ENCODE peak calls at places on chromosome 10, in nine cellular contexts. One of them, this sample, is unnamed.
A peak's percentile ranks its signal among the peaks of the same experiment; 100 is the strongest.

GRCh38 chr10:113052076-113052830 is 102.2 kb downstream of the TCF7L2 start:
- DNase-seq in ACHN: peak; percentile 26
- DNase-seq in upper lobe of right lung: no peak
- DNase-seq in GM06990: no peak
- DNase-seq in effector memory CD4-positive, alpha-beta T cell: no peak
- DNase-seq in GM10248: no peak
- DNase-seq in cardiac muscle cell: no peak
- DNase-seq in LoVo: no peak
- DNase-seq in stimulated activated naive B cell treated with anti-CD40 and anti-IgM and Interleukin-4, amounts not matched to agents 10 μg/mL and 1 μg/mL and 100 μg/mL, for 72 hours: no peak
- DNase-seq in this sample: no peak

GRCh38 chr10:21330628-21331020 is 194.9 kb downstream of the SKIDA1 start:
- DNase-seq in GM10248: no peak
- DNase-seq in LoVo: no peak
- DNase-seq in upper lobe of right lung: no peak
- DNase-seq in effector memory CD4-positive, alpha-beta T cell: no peak
- DNase-seq in GM06990: no peak
- DNase-seq in cardiac muscle cell: no peak
- DNase-seq in ACHN: no peak
- DNase-seq in stimulated activated naive B cell treated with anti-CD40 and anti-IgM and Interleukin-4, amounts not matched to agents 10 μg/mL and 1 μg/mL and 100 μg/mL, for 72 hours: no peak
- DNase-seq in this sample: no peak

GRCh38 chr10:35459449-35459847 is 123.1 kb downstream of the CCNY start:
- DNase-seq in GM06990: no peak
- DNase-seq in GM10248: no peak
- DNase-seq in ACHN: no peak
- DNase-seq in effector memory CD4-positive, alpha-beta T cell: no peak
- DNase-seq in upper lobe of right lung: no peak
- DNase-seq in stimulated activated naive B cell treated with anti-CD40 and anti-IgM and Interleukin-4, amounts not matched to agents 10 μg/mL and 1 μg/mL and 100 μg/mL, for 72 hours: no peak
- DNase-seq in LoVo: no peak
- DNase-seq in cardiac muscle cell: no peak
- DNase-seq in this sample: no peak

GRCh38 chr10:129274928-129275474 is 192.0 kb upstream of the MGMT start:
- DNase-seq in LoVo: no peak
- DNase-seq in stimulated activated naive B cell treated with anti-CD40 and anti-IgM and Interleukin-4, amounts not matched to agents 10 μg/mL and 1 μg/mL and 100 μg/mL, for 72 hours: no peak
- DNase-seq in cardiac muscle cell: no peak
- DNase-seq in ACHN: no peak
- DNase-seq in upper lobe of right lung: no peak
- DNase-seq in GM10248: no peak
- DNase-seq in GM06990: no peak
- DNase-seq in effector memory CD4-positive, alpha-beta T cell: no peak
- DNase-seq in this sample: no peak

GRCh38 chr10:114388275-114388674 is 16.0 kb downstream of the AFAP1L2 start:
- DNase-seq in effector memory CD4-positive, alpha-beta T cell: no peak
- DNase-seq in stimulated activated naive B cell treated with anti-CD40 and anti-IgM and Interleukin-4, amounts not matched to agents 10 μg/mL and 1 μg/mL and 100 μg/mL, for 72 hours: peak; percentile 58
- DNase-seq in upper lobe of right lung: no peak
- DNase-seq in ACHN: no peak
- DNase-seq in GM10248: peak; percentile 63
- DNase-seq in cardiac muscle cell: no peak
- DNase-seq in GM06990: peak; percentile 51
- DNase-seq in LoVo: no peak
- DNase-seq in this sample: no peak

GRCh38 chr10:119129721-119130120 is 25.8 kb downstream of the DENND10 start:
- DNase-seq in LoVo: no peak
- DNase-seq in ACHN: no peak
- DNase-seq in GM10248: no peak
- DNase-seq in upper lobe of right lung: no peak
- DNase-seq in cardiac muscle cell: no peak
- DNase-seq in GM06990: no peak
- DNase-seq in stimulated activated naive B cell treated with anti-CD40 and anti-IgM and Interleukin-4, amounts not matched to agents 10 μg/mL and 1 μg/mL and 100 μg/mL, for 72 hours: no peak
- DNase-seq in effector memory CD4-positive, alpha-beta T cell: no peak
- DNase-seq in this sample: no peak

GRCh38 chr10:96292971-96293909 is 11.0 kb upstream of the DNTT start:
- DNase-seq in GM06990: peak; percentile 56
- DNase-seq in ACHN: peak; percentile 68
- DNase-seq in stimulated activated naive B cell treated with anti-CD40 and anti-IgM and Interleukin-4, amounts not matched to agents 10 μg/mL and 1 μg/mL and 100 μg/mL, for 72 hours: no peak
- DNase-seq in LoVo: peak; percentile 64
- DNase-seq in upper lobe of right lung: no peak
- DNase-seq in effector memory CD4-positive, alpha-beta T cell: no peak
- DNase-seq in cardiac muscle cell: peak; percentile 59
- DNase-seq in GM10248: peak; percentile 49
- DNase-seq in this sample: peak; percentile 46

GRCh38 chr10:124315599-124316270 is 103.0 kb downstream of the OAT start:
- DNase-seq in LoVo: no peak
- DNase-seq in GM10248: no peak
- DNase-seq in cardiac muscle cell: no peak
- DNase-seq in ACHN: no peak
- DNase-seq in stimulated activated naive B cell treated with anti-CD40 and anti-IgM and Interleukin-4, amounts not matched to agents 10 μg/mL and 1 μg/mL and 100 μg/mL, for 72 hours: no peak
- DNase-seq in upper lobe of right lung: no peak
- DNase-seq in effector memory CD4-positive, alpha-beta T cell: no peak
- DNase-seq in GM06990: no peak
- DNase-seq in this sample: no peak

GRCh38 chr10:100138921-100139496 is 46.8 kb downstream of the ERLIN1 start:
- DNase-seq in GM10248: no peak
- DNase-seq in GM06990: no peak
- DNase-seq in stimulated activated naive B cell treated with anti-CD40 and anti-IgM and Interleukin-4, amounts not matched to agents 10 μg/mL and 1 μg/mL and 100 μg/mL, for 72 hours: no peak
- DNase-seq in cardiac muscle cell: no peak
- DNase-seq in effector memory CD4-positive, alpha-beta T cell: no peak
- DNase-seq in ACHN: no peak
- DNase-seq in LoVo: no peak
- DNase-seq in upper lobe of right lung: no peak
- DNase-seq in this sample: no peak

GRCh38 chr10:88848499-88848898 is 3.1 kb downstream of the ANKRD22 start:
- DNase-seq in GM06990: no peak
- DNase-seq in stimulated activated naive B cell treated with anti-CD40 and anti-IgM and Interleukin-4, amounts not matched to agents 10 μg/mL and 1 μg/mL and 100 μg/mL, for 72 hours: no peak
- DNase-seq in ACHN: peak; percentile 38
- DNase-seq in upper lobe of right lung: no peak
- DNase-seq in cardiac muscle cell: no peak
- DNase-seq in effector memory CD4-positive, alpha-beta T cell: no peak
- DNase-seq in LoVo: peak; percentile 61
- DNase-seq in GM10248: no peak
- DNase-seq in this sample: no peak

GRCh38 chr10:31031205-31031665 is 430 bp downstream of the ZNF438 start:
- DNase-seq in cardiac muscle cell: no peak
- DNase-seq in GM10248: peak; percentile 89
- DNase-seq in upper lobe of right lung: no peak
- DNase-seq in effector memory CD4-positive, alpha-beta T cell: no peak
- DNase-seq in GM06990: no peak
- DNase-seq in stimulated activated naive B cell treated with anti-CD40 and anti-IgM and Interleukin-4, amounts not matched to agents 10 μg/mL and 1 μg/mL and 100 μg/mL, for 72 hours: peak; percentile 1
- DNase-seq in ACHN: peak; percentile 82
- DNase-seq in LoVo: no peak
- DNase-seq in this sample: no peak

GRCh38 chr10:131244836-131245235 is 66.7 kb downstream of the TCERG1L start:
- DNase-seq in LoVo: no peak
- DNase-seq in cardiac muscle cell: no peak
- DNase-seq in ACHN: no peak
- DNase-seq in upper lobe of right lung: peak; percentile 49
- DNase-seq in effector memory CD4-positive, alpha-beta T cell: no peak
- DNase-seq in GM10248: no peak
- DNase-seq in GM06990: no peak
- DNase-seq in stimulated activated naive B cell treated with anti-CD40 and anti-IgM and Interleukin-4, amounts not matched to agents 10 μg/mL and 1 μg/mL and 100 μg/mL, for 72 hours: no peak
- DNase-seq in this sample: no peak

GRCh38 chr10:132306341-132306685 is 1.4 kb downstream of the STK32C start:
- DNase-seq in stimulated activated naive B cell treated with anti-CD40 and anti-IgM and Interleukin-4, amounts not matched to agents 10 μg/mL and 1 μg/mL and 100 μg/mL, for 72 hours: no peak
- DNase-seq in cardiac muscle cell: no peak
- DNase-seq in GM06990: no peak
- DNase-seq in effector memory CD4-positive, alpha-beta T cell: no peak
- DNase-seq in upper lobe of right lung: peak; percentile 49
- DNase-seq in GM10248: no peak
- DNase-seq in ACHN: no peak
- DNase-seq in LoVo: no peak
- DNase-seq in this sample: no peak

GRCh38 chr10:30182191-30183075 is 123.0 kb upstream of the JCAD start:
- DNase-seq in GM06990: no peak
- DNase-seq in ACHN: peak; percentile 76
- DNase-seq in GM10248: no peak
- DNase-seq in cardiac muscle cell: peak; percentile 15
- DNase-seq in stimulated activated naive B cell treated with anti-CD40 and anti-IgM and Interleukin-4, amounts not matched to agents 10 μg/mL and 1 μg/mL and 100 μg/mL, for 72 hours: no peak
- DNase-seq in upper lobe of right lung: no peak
- DNase-seq in effector memory CD4-positive, alpha-beta T cell: no peak
- DNase-seq in LoVo: peak; percentile 25
- DNase-seq in this sample: no peak

GRCh38 chr10:112801748-112802147 is 148.3 kb upstream of the TCF7L2 start:
- DNase-seq in GM10248: no peak
- DNase-seq in LoVo: no peak
- DNase-seq in cardiac muscle cell: no peak
- DNase-seq in stimulated activated naive B cell treated with anti-CD40 and anti-IgM and Interleukin-4, amounts not matched to agents 10 μg/mL and 1 μg/mL and 100 μg/mL, for 72 hours: no peak
- DNase-seq in upper lobe of right lung: no peak
- DNase-seq in effector memory CD4-positive, alpha-beta T cell: no peak
- DNase-seq in ACHN: no peak
- DNase-seq in GM06990: no peak
- DNase-seq in this sample: no peak